ENCODE peak calls at places on chromosome 7, in ten cellular contexts. D, Z, F, P, W, H, A, E, C and Q are unnamed samples.

GRCh38 chr7:17101207-17101696 is 197.2 kb upstream of the AHR start:
- DNase-seq in D (no peak), Z (no peak), F (no peak), P (no peak), W (no peak), H (no peak), A (no peak), E (no peak), C (no peak), Q (no peak)

GRCh38 chr7:12572941-12573340 is 2.4 kb downstream of the SCIN start:
- DNase-seq in D (no peak), Z (no peak), F (no peak), P (no peak), W (no peak), H (no peak), A (no peak), E (no peak), C (no peak), Q (no peak)

GRCh38 chr7:73851410-73852338 is 9.3 kb upstream of the TMEM270 start:
- DNase-seq in D (no peak), Z (no peak), F (peak; percentile 93), P (no peak), W (peak; percentile 97), H (peak; percentile 52), A (no peak), E (peak; percentile 98), C (no peak), Q (no peak)

GRCh38 chr7:122487131-122487530 is 182.6 kb upstream of the FEZF1 start:
- DNase-seq in D (no peak), Z (no peak), F (peak; percentile 1), P (no peak), W (no peak), H (no peak), A (no peak), E (peak; percentile 0), C (no peak), Q (no peak)

GRCh38 chr7:139714163-139714901 is 63.5 kb downstream of the HIPK2 start:
- DNase-seq in D (no peak), Z (peak; percentile 73), F (no peak), P (no peak), W (no peak), H (no peak), A (no peak), E (no peak), C (peak; percentile 81), Q (no peak)

GRCh38 chr7:42315631-42316030 is 78.6 kb upstream of the GLI3 start:
- DNase-seq in D (no peak), Z (no peak), F (no peak), P (no peak), W (peak; percentile 62), H (no peak), A (no peak), E (no peak), C (no peak), Q (no peak)

GRCh38 chr7:99380823-99381663 is 6.5 kb downstream of the ARPC1B start:
- DNase-seq in D (peak; percentile 85), Z (no peak), F (no peak), P (no peak), W (no peak), H (peak; percentile 72), A (peak; percentile 42), E (no peak), C (no peak), Q (no peak)

GRCh38 chr7:41640487-41640886 is 62.4 kb downstream of the INHBA start:
- DNase-seq in D (no peak), Z (no peak), F (no peak), P (no peak), W (no peak), H (no peak), A (no peak), E (peak; percentile 7), C (no peak), Q (no peak)

GRCh38 chr7:1238363-1239331 is 6.0 kb downstream of the UNCX start:
- DNase-seq in D (no peak), Z (no peak), F (no peak), P (no peak), W (no peak), H (no peak), A (no peak), E (no peak), C (no peak), Q (no peak)

GRCh38 chr7:60706-61105 is 131.7 kb upstream of the FAM20C start:
- DNase-seq in D (no peak), Z (no peak), F (no peak), P (no peak), W (no peak), H (no peak), A (no peak), E (no peak), C (peak; percentile 41), Q (no peak)

GRCh38 chr7:121557034-121557892 is 161.2 kb upstream of the FAM3C start:
- DNase-seq in D (no peak), Z (no peak), F (no peak), P (no peak), W (no peak), H (no peak), A (peak; percentile 39), E (no peak), C (no peak), Q (no peak)

GRCh38 chr7:27835408-27835807 is 95.4 kb downstream of the TAX1BP1 start:
- DNase-seq in D (no peak), Z (no peak), F (peak; percentile 40), P (no peak), W (no peak), H (no peak), A (no peak), E (no peak), C (no peak), Q (no peak)

GRCh38 chr7:158361326-158361946 is 226.2 kb downstream of the PTPRN2 start:
- DNase-seq in D (no peak), Z (no peak), F (no peak), P (peak; percentile 49), W (no peak), H (no peak), A (no peak), E (no peak), C (no peak), Q (no peak)

DNA sequence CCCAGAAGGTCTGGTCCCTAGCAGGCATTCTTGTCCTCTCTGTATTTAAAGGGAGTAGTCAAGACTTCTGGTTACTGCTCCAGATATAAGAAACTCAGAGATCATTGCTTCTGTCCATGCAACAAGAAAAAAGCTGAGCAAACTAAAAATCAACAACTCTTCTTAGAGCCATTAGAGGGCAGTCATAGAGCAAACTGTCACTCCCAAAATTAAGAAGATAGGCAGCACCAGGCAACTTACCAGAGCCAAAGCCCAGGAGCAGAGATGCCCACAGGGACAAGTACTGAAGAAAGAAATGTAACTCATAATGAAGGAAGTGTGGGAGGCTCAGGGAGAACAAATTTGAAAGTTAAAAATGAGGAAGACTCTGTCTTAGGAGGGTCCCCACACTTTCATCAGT is 472.9 kb upstream of the COBL start:
- DNase-seq in D (no peak), Z (no peak), F (no peak), P (no peak), W (no peak), H (no peak), A (no peak), E (no peak), C (no peak), Q (no peak)
- TF ChIP-seq CTCF in D (no peak), Z (no peak), F (no peak), P (peak; percentile 64), W (no peak), H (peak; percentile 32), A (no peak), E (no peak), C (no peak), Q (peak; percentile 35)

GRCh38 chr7:29989257-29989995 is at the start of gene SCRN1:
- DNase-seq in D (peak; percentile 38), Z (peak; percentile 42), F (peak; percentile 57), P (peak; percentile 70), W (no peak), H (peak; percentile 22), A (peak; percentile 43), E (peak; percentile 15), C (peak; percentile 61), Q (peak; percentile 65)
- TF ChIP-seq CTCF in D (no peak), Z (no peak), F (no peak), P (no peak), W (no peak), H (no peak), A (no peak), E (no peak), C (no peak), Q (no peak)

DNA sequence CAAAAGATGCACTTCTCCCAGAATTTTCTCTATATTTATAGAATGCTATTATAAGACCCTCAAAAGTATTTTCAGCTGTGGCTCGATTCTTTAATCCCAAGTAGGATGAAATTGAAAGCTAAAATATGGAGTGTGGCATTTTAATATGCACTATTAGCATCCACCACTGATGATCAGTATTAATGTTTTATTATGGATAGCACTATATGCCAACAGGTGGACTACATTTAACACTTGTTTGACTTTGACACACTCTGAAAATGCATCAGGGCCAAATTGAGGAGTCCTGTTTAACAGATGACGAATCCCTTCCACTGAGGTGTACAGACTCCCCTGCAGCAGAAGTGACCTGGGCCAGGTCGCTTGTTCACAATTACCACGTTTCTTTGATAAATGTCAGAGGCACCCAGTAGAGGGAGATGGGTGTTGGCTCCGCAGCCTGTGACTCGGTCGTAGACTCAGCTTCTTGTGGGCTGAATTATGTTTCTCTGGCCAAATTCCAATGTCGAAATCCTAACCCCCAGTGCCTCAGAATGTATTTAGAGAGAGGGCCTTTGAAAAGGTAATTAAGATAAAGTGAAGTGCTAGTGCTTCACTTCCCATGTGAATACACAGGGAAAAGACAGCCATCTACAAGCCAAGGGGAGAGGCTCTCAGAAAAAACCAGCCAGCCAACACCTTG is 48.1 kb downstream of the WIPF3 start:
- DNase-seq in D (no peak), Z (no peak), F (peak; percentile 55), P (no peak), W (no peak), H (no peak), A (no peak), E (peak; percentile 45), C (no peak), Q (no peak)
- TF ChIP-seq CTCF in D (no peak), Z (no peak), F (peak; percentile 1), P (no peak), W (no peak), H (no peak), A (no peak), E (peak; percentile 16), C (no peak), Q (no peak)

GRCh38 chr7:127256326-127256725 is 3.6 kb upstream of the GRM8 start:
- DNase-seq in D (no peak), Z (no peak), F (no peak), P (no peak), W (no peak), H (no peak), A (no peak), E (no peak), C (no peak), Q (no peak)

GRCh38 chr7:127253289-127254162 is 785 bp upstream of the GRM8 start:
- DNase-seq in D (peak; percentile 66), Z (peak; percentile 63), F (peak; percentile 60), P (peak; percentile 87), W (no peak), H (peak; percentile 8), A (peak; percentile 74), E (peak; percentile 45), C (peak; percentile 75), Q (no peak)

GRCh38 chr7:127252380-127252718 is 392 bp downstream of the GRM8 start:
- DNase-seq in D (no peak), Z (no peak), F (no peak), P (peak; percentile 56), W (no peak), H (no peak), A (no peak), E (no peak), C (no peak), Q (no peak)

GRCh38 chr7:127252736-127253288 is at the start of gene GRM8:
- DNase-seq in D (no peak), Z (peak; percentile 33), F (peak; percentile 42), P (peak; percentile 84), W (no peak), H (peak; percentile 9), A (peak; percentile 40), E (peak; percentile 19), C (peak; percentile 51), Q (no peak)

GRCh38 chr7:127254163-127254684 is 1.5 kb upstream of the GRM8 start:
- DNase-seq in D (no peak), Z (no peak), F (no peak), P (no peak), W (no peak), H (no peak), A (no peak), E (no peak), C (no peak), Q (no peak)
- TF ChIP-seq CTCF in D (no peak), Z (peak; percentile 14), F (no peak), P (no peak), W (no peak), H (no peak), A (peak; percentile 15), E (no peak), C (no peak), Q (no peak)